ENCODE peak calls at places on chromosomes 16 and 17, in six cellular contexts. B, A, P, D, Z and W are unnamed samples.

GRCh38 chr17:50172130-50172529 is 6.3 kb downstream of the SGCA start:
- DNase-seq in B (peak; percentile 28), A (no peak), P (no peak), D (no peak), Z (no peak), W (no peak)

GRCh38 chr16:364595-365491 is 5.5 kb downstream of the MRPL28 start:
- DNase-seq in B (peak; percentile 51), A (no peak), P (no peak), D (no peak), Z (no peak), W (no peak)

GRCh38 chr17:80961516-80961915 is 30.1 kb upstream of the CHMP6 start:
- DNase-seq in B (no peak), A (no peak), P (no peak), D (no peak), Z (no peak), W (no peak)

GRCh38 chr17:36591434-36592315 is at the start of gene DHRS11:
- DNase-seq in B (peak; percentile 91), A (peak; percentile 80), P (peak; percentile 64), D (no peak), Z (peak; percentile 88), W (no peak)

GRCh38 chr17:67829331-67829730 is 4.0 kb downstream of the BPTF start:
- DNase-seq in B (no peak), A (no peak), P (no peak), D (no peak), Z (no peak), W (no peak)

GRCh38 chr16:50228364-50228868 is 37.9 kb upstream of the ADCY7 start:
- DNase-seq in B (no peak), A (no peak), P (no peak), D (no peak), Z (no peak), W (no peak)

GRCh38 chr17:57868775-57869598 is 19.1 kb upstream of the MRPS23 start:
- DNase-seq in B (no peak), A (no peak), P (no peak), D (no peak), Z (no peak), W (no peak)

GRCh38 chr16:795580-796229 is 4.8 kb downstream of the GNG13 start:
- DNase-seq in B (no peak), A (peak; percentile 99), P (no peak), D (no peak), Z (no peak), W (no peak)

GRCh38 chr17:67246398-67246647 is 1.3 kb upstream of the HELZ start:
- DNase-seq in B (no peak), A (no peak), P (peak; percentile 17), D (no peak), Z (no peak), W (no peak)

GRCh38 chr16:2432801-2433505 is 3.7 kb downstream of the CCNF start:
- DNase-seq in B (no peak), A (no peak), P (no peak), D (no peak), Z (no peak), W (no peak)

GRCh38 chr16:56801762-56802161 is 63.2 kb upstream of the SLC12A3 start:
- DNase-seq in B (no peak), A (no peak), P (no peak), D (no peak), Z (no peak), W (no peak)

GRCh38 chr17:35315283-35315682 is 58.1 kb downstream of the SLFN11 start:
- DNase-seq in B (no peak), A (peak; percentile 55), P (peak; percentile 85), D (peak; percentile 93), Z (no peak), W (peak; percentile 79)

GRCh38 chr16:4677994-4678393 is 15.4 kb upstream of the NUDT16L1 start:
- DNase-seq in B (no peak), A (no peak), P (no peak), D (no peak), Z (no peak), W (no peak)

GRCh38 chr17:1025733-1026598 is 29.0 kb downstream of the TIMM22 start:
- DNase-seq in B (no peak), A (no peak), P (no peak), D (no peak), Z (no peak), W (no peak)

GRCh38 chr17:57264250-57264649 is 7.9 kb downstream of the MSI2 start:
- DNase-seq in B (no peak), A (no peak), P (no peak), D (no peak), Z (no peak), W (no peak)

GRCh38 chr17:1181769-1182137 is 2.0 kb upstream of the ABR start:
- DNase-seq in B (peak; percentile 36), A (no peak), P (peak; percentile 86), D (no peak), Z (no peak), W (no peak)

GRCh38 chr17:58785097-58785496 is 29.4 kb downstream of the PPM1E start:
- DNase-seq in B (no peak), A (no peak), P (no peak), D (no peak), Z (no peak), W (no peak)

GRCh38 chr17:75876190-75876937 is 2.0 kb downstream of the TRIM47 start:
- DNase-seq in B (peak; percentile 93), A (no peak), P (no peak), D (no peak), Z (no peak), W (no peak)

GRCh38 chr17:80752369-80752705 is 207.7 kb downstream of the RPTOR start:
- DNase-seq in B (no peak), A (no peak), P (no peak), D (no peak), Z (no peak), W (no peak)

GRCh38 chr16:57899771-57900661 is 70.9 kb downstream of the CNGB1 start:
- DNase-seq in B (no peak), A (peak; percentile 77), P (peak; percentile 62), D (peak; percentile 53), Z (peak; percentile 81), W (peak; percentile 11)

GRCh38 chr16:48999034-48999433 is 282.6 kb downstream of the CBLN1 start:
- DNase-seq in B (no peak), A (no peak), P (no peak), D (no peak), Z (peak; percentile 53), W (no peak)

GRCh38 chr16:48999508-48999907 is 282.1 kb downstream of the CBLN1 start:
- DNase-seq in B (no peak), A (no peak), P (no peak), D (no peak), Z (peak; percentile 42), W (no peak)

GRCh38 chr16:49003992-49004391 is 277.6 kb downstream of the CBLN1 start:
- DNase-seq in B (no peak), A (no peak), P (no peak), D (no peak), Z (peak; percentile 21), W (no peak)

GRCh38 chr16:49000594-49000993 is 281.0 kb downstream of the CBLN1 start:
- DNase-seq in B (no peak), A (no peak), P (no peak), D (no peak), Z (no peak), W (no peak)

DNA sequence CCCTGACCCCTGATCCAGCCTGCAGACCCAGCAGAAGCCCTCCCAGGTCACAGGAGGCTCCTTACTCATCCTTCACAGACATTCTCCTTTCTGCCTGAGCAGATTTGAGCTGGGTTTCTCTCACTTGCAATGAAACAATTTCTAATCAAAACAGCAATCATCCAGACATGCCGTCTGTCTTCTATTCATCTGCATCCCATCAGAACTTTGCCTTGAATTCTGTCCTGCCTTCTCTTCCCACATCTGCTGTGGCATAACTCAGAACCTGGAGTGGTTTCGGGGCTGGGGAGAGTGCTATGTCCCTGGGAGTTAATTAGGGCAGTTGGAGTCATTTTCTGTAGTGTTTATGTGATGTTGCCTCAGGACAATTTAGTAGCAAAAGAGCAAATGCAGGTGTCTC is 278.6 kb downstream of the CBLN1 start:
- DNase-seq in B (no peak), A (no peak), P (no peak), D (no peak), Z (no peak), W (no peak)
- TF ChIP-seq CTCF in B (no peak), A (no peak), P (no peak), D (no peak), Z (no peak), W (no peak)

DNA sequence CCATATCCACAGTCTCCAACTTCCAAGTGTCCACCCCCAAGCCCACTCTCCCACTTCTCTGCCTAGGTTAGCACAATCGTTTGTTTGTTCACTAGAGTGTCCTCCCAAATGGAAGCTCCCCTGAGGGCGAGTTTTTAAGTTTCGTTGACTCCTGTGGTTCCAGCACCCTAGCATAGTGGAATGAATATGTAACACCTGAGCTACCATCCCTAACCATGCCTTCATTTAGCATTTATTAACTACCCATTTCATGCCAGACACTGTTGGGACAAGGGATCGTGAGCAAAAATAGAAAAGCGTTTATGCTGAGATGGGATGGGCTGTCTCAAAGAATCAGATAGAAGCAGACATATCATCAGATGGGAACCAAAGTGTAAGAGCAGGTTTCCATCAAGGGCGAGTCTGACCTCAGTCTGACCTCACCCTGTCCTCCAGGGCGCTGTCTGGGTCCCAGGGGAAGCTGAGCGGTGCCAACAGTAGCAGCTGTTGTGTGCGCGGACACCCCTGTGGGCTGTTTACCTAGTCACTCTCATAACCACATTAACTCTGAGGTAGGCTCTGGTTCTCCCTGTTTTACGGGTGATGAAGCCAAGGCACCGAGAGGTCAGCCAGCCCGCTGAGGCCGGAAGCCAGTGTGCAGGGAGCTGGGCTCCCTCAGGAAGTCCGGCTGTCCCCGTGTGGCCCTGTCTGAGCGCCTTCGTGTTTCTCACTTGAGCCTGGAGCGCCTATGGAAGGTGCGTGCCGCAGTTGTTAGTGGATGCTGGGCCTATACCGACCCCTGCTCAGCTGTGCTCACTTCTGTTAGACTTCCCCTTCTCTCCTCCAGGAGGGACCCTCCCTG is 6.2 kb downstream of the CNP start:
- DNase-seq in B (peak; percentile 57), A (peak; percentile 81), P (no peak), D (no peak), Z (no peak), W (no peak)
- H3K4me3 ChIP-seq in B (no peak overlapping the region), A (no peak overlapping the region), P (no peak overlapping the region), D (no peak overlapping the region), Z (no peak overlapping the region), W (no peak overlapping the region)

DNA sequence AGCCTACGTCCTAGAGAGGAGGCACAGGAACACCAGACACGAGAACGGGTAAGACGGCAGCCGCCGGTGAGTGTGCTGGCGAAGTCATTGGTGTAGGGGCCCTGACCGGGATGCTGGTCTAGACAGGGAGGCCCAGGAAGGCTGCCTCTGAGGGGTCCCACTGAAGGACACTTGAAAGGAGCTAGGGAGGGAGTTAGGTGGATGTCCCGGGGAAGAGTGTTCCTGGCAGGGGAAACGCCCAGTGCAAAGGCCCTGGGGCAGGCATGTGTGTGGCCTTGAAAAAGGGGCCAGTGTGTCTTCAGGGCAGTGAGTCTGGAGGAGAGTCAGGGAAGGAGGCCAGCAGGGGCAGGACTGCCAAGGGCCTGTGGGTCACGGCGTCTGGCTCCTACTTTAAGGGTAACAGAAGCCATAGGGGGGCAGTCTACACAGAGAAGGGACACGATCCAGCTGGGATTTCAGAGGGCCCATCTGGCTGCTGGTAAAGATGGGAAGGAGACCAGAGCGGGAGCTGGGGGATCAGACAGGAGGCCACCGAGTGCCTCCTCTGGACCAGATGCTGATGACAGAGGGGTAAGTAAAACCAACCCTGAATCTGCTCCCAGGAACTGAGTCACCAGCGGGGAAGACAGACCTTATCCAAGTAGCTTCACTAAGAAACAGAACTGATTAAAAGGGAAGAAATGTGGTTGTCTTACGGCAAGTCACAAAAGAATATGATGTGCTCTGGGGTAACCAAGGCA is 115.9 kb downstream of the LITAF start:
- DNase-seq in B (no peak), A (no peak), P (peak; percentile 49), D (no peak), Z (no peak), W (no peak)
- TF ChIP-seq CTCF in B (no peak), A (no peak), P (no peak), D (no peak), Z (no peak), W (no peak)

GRCh38 chr17:65455972-65456343 is 105.5 kb downstream of the AXIN2 start:
- DNase-seq in B (no peak), A (no peak), P (peak; percentile 1), D (no peak), Z (peak; percentile 49), W (no peak)
- H3K4me3 ChIP-seq in B (no peak overlapping the region), A (no peak overlapping the region), P (no peak overlapping the region), D (no peak overlapping the region), Z (no peak overlapping the region), W (no peak overlapping the region)